ENCODE peak calls at places on chromosomes 11 and 22, in six cellular contexts. V, M, Y, P, U and H are unnamed samples.

GRCh38 chr11:12420706-12421105 is 43.3 kb downstream of the PARVA start:
- DNase-seq in M (no peak), P (no peak), Y (no peak), U (no peak), V (no peak), H (no peak)

GRCh38 chr11:78266451-78266850 is 77.7 kb downstream of the USP35 start:
- DNase-seq in M (no peak), U (no peak), P (no peak), V (no peak), Y (no peak), H (no peak)

GRCh38 chr11:35487532-35488078 is 37.8 kb downstream of the PAMR1 start:
- DNase-seq in Y (no peak), P (peak), V (peak), U (no peak), M (no peak), H (peak)

GRCh38 chr11:68839953-68840641 is 1.6 kb downstream of the CPT1A start:
- DNase-seq in V (peak), U (no peak), Y (no peak), P (no peak), M (peak), H (peak)

GRCh38 chr11:129286813-129287212 is 88.8 kb upstream of the BARX2 start:
- DNase-seq in Y (no peak), V (no peak), P (no peak), U (no peak), M (no peak), H (no peak)

GRCh38 chr11:46437106-46437689 is 45.6 kb upstream of the CHRM4 start:
- DNase-seq in P (no peak), M (no peak), V (no peak), U (no peak), Y (no peak), H (no peak)

GRCh38 chr11:75547617-75548054 is 14.4 kb upstream of the SERPINH1 start:
- DNase-seq in Y (peak), V (peak), M (no peak), U (peak), P (peak), H (peak)

GRCh38 chr11:56885182-56885581 is 103.5 kb upstream of the OR5AK2 start:
- DNase-seq in U (no peak), M (no peak), P (peak), V (no peak), Y (peak), H (no peak)

GRCh38 chr22:45240810-45241631 is at the start of gene KIAA0930:
- DNase-seq in U (peak), V (peak), P (peak), Y (peak), M (peak), H (peak)

GRCh38 chr11:59573216-59573615 is 42.4 kb downstream of the OSBP start:
- DNase-seq in V (no peak), M (no peak), P (no peak), U (no peak), Y (no peak), H (peak)

GRCh38 chr11:10930224-10930960 is 72.5 kb upstream of the ZBED5 start:
- DNase-seq in V (no peak), M (peak), U (no peak), Y (no peak), P (no peak), H (peak)

GRCh38 chr22:19799322-19800190 is 39.0 kb downstream of the TBX1 start:
- DNase-seq in Y (peak), M (no peak), V (no peak), U (no peak), P (no peak), H (peak)

GRCh38 chr11:133956650-133957633 is at the start of gene IGSF9B:
- DNase-seq in Y (peak), V (peak), U (peak), M (peak), P (no peak), H (peak)

GRCh38 chr22:37316405-37316804 is 34.1 kb downstream of the CYTH4 start:
- DNase-seq in Y (no peak), U (no peak), M (no peak), V (no peak), P (no peak), H (no peak)

GRCh38 chr22:20738394-20739089 is 35.4 kb upstream of the SERPIND1 start:
- DNase-seq in U (no peak), Y (no peak), P (no peak), M (no peak), V (peak), H (no peak)

GRCh38 chr11:69075421-69076128 is 26.8 kb downstream of the TPCN2 start:
- DNase-seq in M (no peak), P (no peak), Y (no peak), U (no peak), V (peak), H (peak)

GRCh38 chr11:15843309-15843857 is 513.0 kb downstream of the SOX6 start:
- DNase-seq in P (no peak), U (no peak), V (no peak), M (no peak), Y (no peak), H (no peak)

GRCh38 chr22:36562261-36562835 is 33.4 kb upstream of the EIF3D start:
- DNase-seq in M (no peak), U (no peak), Y (no peak), P (no peak), V (peak), H (peak)

GRCh38 chr11:68766786-68767185 is 15.5 kb upstream of the TESMIN start:
- DNase-seq in P (no peak), M (no peak), U (no peak), Y (no peak), V (no peak), H (no peak)

GRCh38 chr11:77479746-77480352 is 6.0 kb upstream of the PAK1 start:
- DNase-seq in Y (no peak), M (no peak), U (no peak), V (no peak), P (no peak), H (no peak)

GRCh38 chr22:42670921-42671709 is 21.9 kb upstream of the CYB5R3 start:
- DNase-seq in M (peak), Y (no peak), P (no peak), V (no peak), U (no peak), H (no peak)

GRCh38 chr22:44396021-44396726 is 83.4 kb upstream of the SHISAL1 start:
- DNase-seq in P (no peak), U (no peak), V (no peak), Y (no peak), M (no peak), H (no peak)

GRCh38 chr22:31995046-31995445 is 48.0 kb upstream of the SLC5A1 start:
- DNase-seq in V (peak), P (no peak), Y (no peak), M (no peak), U (no peak), H (no peak)

GRCh38 chr22:41664490-41664889 is 24.2 kb downstream of the SNU13 start:
- DNase-seq in P (no peak), Y (no peak), M (no peak), U (no peak), V (no peak), H (no peak)

GRCh38 chr22:36744413-36744765 is 31.5 kb downstream of the IFT27 start:
- DNase-seq in V (no peak), P (no peak), Y (no peak), M (no peak), U (no peak), H (no peak)

GRCh38 chr11:8290122-8290810 is 26.6 kb upstream of the LMO1 start:
- DNase-seq in V (no peak), Y (no peak), M (no peak), P (no peak), U (peak), H (no peak)

GRCh38 chr11:75279273-75279672 is 38.7 kb downstream of the TPBGL start:
- DNase-seq in U (no peak), Y (no peak), M (no peak), V (no peak), P (no peak), H (no peak)

GRCh38 chr11:14914536-14914935 is 22.5 kb upstream of the CYP2R1 start:
- DNase-seq in P (no peak), U (no peak), V (no peak), M (no peak), Y (no peak), H (no peak)

GRCh38 chr11:108984021-108984420 is 319.2 kb downstream of the DDX10 start:
- DNase-seq in M (no peak), P (no peak), Y (no peak), U (no peak), V (no peak), H (no peak)

GRCh38 chr11:11265994-11266606 is 87.0 kb downstream of the CSNK2A3 start:
- DNase-seq in U (peak), Y (peak), P (no peak), V (peak), M (peak), H (peak)

GRCh38 chr11:63868399-63869064 is 29.6 kb downstream of the MARK2 start:
- DNase-seq in U (no peak), Y (no peak), M (no peak), P (no peak), V (peak), H (no peak)

GRCh38 chr22:20421507-20421874 is 16.1 kb downstream of the SCARF2 start:
- DNase-seq in Y (peak), P (no peak), U (no peak), M (no peak), V (no peak), H (no peak)

GRCh38 chr11:108561535-108561991 is 32.0 kb downstream of the EXPH5 start:
- DNase-seq in M (no peak), V (no peak), Y (no peak), U (no peak), P (no peak), H (no peak)

GRCh38 chr22:39428597-39429071 is 28.2 kb upstream of the MGAT3 start:
- DNase-seq in P (no peak), M (no peak), Y (peak), V (no peak), U (no peak), H (no peak)
- H3K4me3 ChIP-seq in P (no peak), M (no peak), Y (no peak), V (no peak), U (no peak), H (no peak)

DNA sequence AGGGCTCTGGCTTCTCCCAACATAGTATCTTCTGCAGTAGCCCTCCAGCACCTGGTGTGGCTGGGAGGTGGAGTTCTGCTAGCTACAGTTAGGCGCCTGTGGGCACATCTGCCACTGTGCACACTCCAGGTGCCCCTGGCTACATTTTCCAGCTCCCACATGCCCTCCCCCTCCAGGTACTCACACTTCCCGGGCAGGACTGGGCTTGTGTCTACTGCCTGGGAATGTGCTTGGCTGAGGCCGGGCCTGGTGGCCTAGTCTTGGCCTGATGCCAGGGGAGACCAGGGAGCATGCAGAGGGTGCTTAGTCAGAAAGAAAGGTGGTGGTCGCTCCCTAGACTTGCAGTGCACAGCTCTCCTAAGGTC is 15.9 kb downstream of the PHLDB1 start:
- DNase-seq in Y (peak), U (no peak), P (peak), M (no peak), V (no peak), H (no peak)
- H3K4me3 ChIP-seq in Y (no peak), U (no peak), P (no peak), M (no peak), V (no peak), H (no peak)

DNA sequence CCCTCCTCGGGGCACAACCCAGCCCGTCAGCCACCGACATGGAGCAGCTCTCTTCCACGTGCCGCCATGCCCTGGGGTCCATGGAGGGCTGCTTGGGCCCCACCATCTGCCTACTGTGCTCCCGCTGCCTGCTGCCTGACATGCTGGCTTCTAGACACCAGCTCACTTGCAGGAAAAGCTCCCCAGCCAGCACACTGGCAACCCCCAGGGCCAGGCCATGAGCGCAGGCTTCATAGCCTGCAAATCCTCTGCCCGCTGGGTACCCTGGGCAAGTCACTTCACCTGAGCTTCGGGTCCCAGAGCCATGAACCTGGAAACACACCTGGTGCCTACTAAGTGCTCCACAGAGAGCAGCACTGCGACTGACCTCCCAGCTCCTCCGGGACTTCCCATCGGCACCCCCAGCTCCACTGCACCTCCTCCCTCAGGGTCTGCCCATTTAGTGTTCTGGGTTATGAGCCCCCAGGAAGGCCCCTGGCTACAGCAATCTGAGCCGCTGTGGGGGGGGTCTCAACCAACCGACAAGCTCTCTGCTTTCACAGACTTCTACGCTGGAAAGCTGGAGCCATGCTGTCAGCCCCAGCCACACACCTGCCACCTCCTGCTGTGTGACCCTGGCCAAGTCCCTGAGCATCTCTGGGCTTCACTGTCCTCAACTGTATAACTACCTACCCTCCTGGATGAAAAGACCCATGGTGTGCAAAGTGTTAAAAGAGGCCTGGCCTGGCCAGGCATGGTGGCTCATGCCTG is 139.2 kb downstream of the CRYBB2 start:
- DNase-seq in Y (no peak), P (no peak), U (peak), V (no peak), M (no peak), H (no peak)
- H3K4me3 ChIP-seq in Y (no peak), P (no peak), U (no peak), V (no peak), M (no peak), H (no peak)

GRCh38 chr22:48052621-48052890 is 1290.1 kb downstream of the TBC1D22A start:
- DNase-seq in P (no peak), U (no peak), V (no peak), Y (no peak), M (no peak), H (no peak)

GRCh38 chr22:48055185-48055584 is 1292.7 kb downstream of the TBC1D22A start:
- DNase-seq in U (no peak), V (no peak), Y (no peak), M (no peak), P (no peak), H (no peak)

GRCh38 chr22:48054596-48054995 is 1292.1 kb downstream of the TBC1D22A start:
- DNase-seq in V (no peak), U (no peak), Y (no peak), P (no peak), M (no peak), H (no peak)

GRCh38 chr22:48055827-48056226 is 1293.4 kb downstream of the TBC1D22A start:
- DNase-seq in U (no peak), Y (no peak), M (no peak), P (no peak), V (no peak), H (no peak)

GRCh38 chr22:48053973-48054372 is 1291.5 kb downstream of the TBC1D22A start:
- DNase-seq in P (no peak), V (no peak), U (no peak), Y (no peak), M (no peak), H (no peak)
- H3K4me3 ChIP-seq in P (no peak), V (no peak), U (no peak), Y (no peak), M (no peak), H (no peak)

GRCh38 chr11:64870893-64871849 is 7.2 kb downstream of the EHD1 start:
- DNase-seq in V (no peak), Y (no peak), P (no peak), U (no peak), M (peak), H (no peak)
- H3K4me3 ChIP-seq in V (no peak), Y (peak), P (peak), U (no peak), M (peak), H (no peak)

GRCh38 chr11:19578871-19579270 is 133.8 kb upstream of the NAV2 start:
- DNase-seq in Y (no peak), M (no peak), U (no peak), P (no peak), V (no peak), H (no peak)
- H3K4me3 ChIP-seq in Y (no peak), M (no peak), U (no peak), P (no peak), V (no peak), H (no peak)

GRCh38 chr22:26480611-26480932 is 3.0 kb downstream of the HPS4 start:
- DNase-seq in P (no peak), M (no peak), V (no peak), Y (no peak), U (no peak), H (no peak)
- H3K4me3 ChIP-seq in P (peak), M (peak), V (peak), Y (no peak), U (no peak), H (no peak)